ENCODE peak calls at places on chromosomes 2 and 18, in four cellular contexts. E, J, I and M are unnamed samples.

GRCh38 chr2:16336491-16336890 is 329.1 kb downstream of the CYRIA start:
- DNase-seq in E (no peak), J (no peak), I (no peak), M (no peak)

GRCh38 chr2:8872821-8873432 is 35.5 kb upstream of the KIDINS220 start:
- DNase-seq in E (peak; percentile 29), J (peak; percentile 17), I (peak; percentile 61), M (peak; percentile 63)

GRCh38 chr2:187509667-187510417 is 44.4 kb downstream of the TFPI start:
- DNase-seq in E (peak; percentile 45), J (no peak), I (peak; percentile 99), M (no peak)

GRCh38 chr18:37710731-37711130 is 145.1 kb upstream of the CELF4 start:
- DNase-seq in E (no peak), J (no peak), I (no peak), M (no peak)

GRCh38 chr18:77811510-77811909 is 561.9 kb downstream of the GALR1 start:
- DNase-seq in E (no peak), J (no peak), I (no peak), M (no peak)

GRCh38 chr2:120949957-120950590 is 214.4 kb downstream of the GLI2 start:
- DNase-seq in E (no peak), J (no peak), I (no peak), M (no peak)

GRCh38 chr2:2291500-2292260 is 39.4 kb downstream of the MYT1L start:
- DNase-seq in E (peak; percentile 9), J (no peak), I (no peak), M (peak; percentile 85)

GRCh38 chr2:58089081-58089480 is 42.5 kb downstream of the VRK2 start:
- DNase-seq in E (no peak), J (no peak), I (no peak), M (no peak)

GRCh38 chr18:75854174-75854573 is 426.7 kb upstream of the SMIM21 start:
- DNase-seq in E (peak; percentile 17), J (no peak), I (peak; percentile 3), M (no peak)

GRCh38 chr2:67828066-67828465 is 234.7 kb downstream of the C1D start:
- DNase-seq in E (no peak), J (no peak), I (no peak), M (no peak)

GRCh38 chr2:197426723-197427122 is 8.1 kb downstream of the SF3B1 start:
- DNase-seq in E (no peak), J (no peak), I (no peak), M (no peak)

GRCh38 chr2:221484761-221485499 is 87.2 kb downstream of the EPHA4 start:
- DNase-seq in E (no peak), J (no peak), I (no peak), M (no peak)

GRCh38 chr2:40487592-40487991 is 35.7 kb upstream of the SLC8A1 start:
- DNase-seq in E (no peak), J (no peak), I (no peak), M (no peak)

GRCh38 chr2:100359576-100359975 is 37.3 kb upstream of the LONRF2 start:
- DNase-seq in E (no peak), J (no peak), I (no peak), M (no peak)

GRCh38 chr2:47232738-47233415 is 77.8 kb upstream of the STPG4 start:
- DNase-seq in E (no peak), J (no peak), I (peak; percentile 81), M (no peak)

GRCh38 chr2:58571181-58571852 is 330.2 kb upstream of the FANCL start:
- DNase-seq in E (peak; percentile 66), J (peak; percentile 7), I (peak; percentile 50), M (peak; percentile 73)

GRCh38 chr18:24488824-24489493 is 28.5 kb downstream of the HRH4 start:
- DNase-seq in E (peak; percentile 60), J (peak; percentile 3), I (peak; percentile 13), M (peak; percentile 53)

GRCh38 chr2:201129044-201129505 is 13.1 kb downstream of the CFLAR start:
- DNase-seq in E (no peak), J (no peak), I (peak; percentile 78), M (no peak)

GRCh38 chr2:129361688-129362087 is 617.8 kb upstream of the RAB6C start:
- DNase-seq in E (no peak), J (no peak), I (no peak), M (no peak)

GRCh38 chr2:68721482-68722071 is 13.0 kb upstream of the ARHGAP25 start:
- DNase-seq in E (no peak), J (no peak), I (no peak), M (no peak)

GRCh38 chr2:127091886-127092285 is 15.1 kb downstream of the BIN1 start:
- DNase-seq in E (no peak), J (no peak), I (no peak), M (no peak)

DNA sequence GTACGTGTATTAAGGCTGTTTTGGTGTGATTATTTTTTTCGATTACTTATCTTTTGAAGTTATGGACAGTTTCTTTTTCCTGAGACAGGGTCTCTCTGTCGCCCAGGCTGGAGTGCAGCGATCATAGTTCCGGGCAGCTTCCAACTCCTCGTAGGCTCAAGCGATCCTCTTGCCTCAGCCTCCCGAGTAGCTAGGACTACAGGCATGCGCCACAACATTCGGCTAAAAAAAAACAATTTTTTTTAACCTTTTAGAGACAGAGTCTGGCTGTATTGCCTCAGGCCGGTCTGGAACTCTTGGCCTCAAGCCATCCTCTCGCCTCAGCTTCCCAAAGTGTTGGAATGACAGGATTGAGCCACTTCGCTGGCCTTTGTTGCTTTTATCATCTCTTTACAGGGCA is 945 bp downstream of the HAT1 start:
- DNase-seq in E (no peak), J (no peak), I (peak; percentile 32), M (no peak)
- TF ChIP-seq USF2 in E (no peak), J (no peak), I (no peak), M (no peak)

GRCh38 chr2:163255086-163255485 is 416.5 kb upstream of the KCNH7 start:
- DNase-seq in E (no peak), J (no peak), I (no peak), M (no peak)
- TF ChIP-seq FOXM1 in E (no peak), J (no peak), I (no peak), M (no peak)

GRCh38 chr2:223487447-223487846 is 114.7 kb downstream of the SCG2 start:
- DNase-seq in E (no peak), J (no peak), I (no peak), M (no peak)

GRCh38 chr2:223494496-223494895 is 107.7 kb downstream of the SCG2 start:
- DNase-seq in E (no peak), J (no peak), I (no peak), M (no peak)

GRCh38 chr2:223486741-223487140 is 115.4 kb downstream of the SCG2 start:
- DNase-seq in E (no peak), J (no peak), I (no peak), M (no peak)

GRCh38 chr2:223488814-223489213 is 113.3 kb downstream of the SCG2 start:
- DNase-seq in E (peak; percentile 13), J (no peak), I (no peak), M (peak; percentile 69)
- TF ChIP-seq USF2 in E (no peak), J (no peak), I (no peak), M (no peak)

GRCh38 chr2:181742908-181743722 is 62.8 kb upstream of the NEUROD1 start:
- DNase-seq in E (peak; percentile 39), J (peak; percentile 17), I (peak; percentile 66), M (peak; percentile 35)
- TF ChIP-seq FOXM1 in E (no peak), J (no peak), I (no peak), M (peak; percentile 2)

DNA sequence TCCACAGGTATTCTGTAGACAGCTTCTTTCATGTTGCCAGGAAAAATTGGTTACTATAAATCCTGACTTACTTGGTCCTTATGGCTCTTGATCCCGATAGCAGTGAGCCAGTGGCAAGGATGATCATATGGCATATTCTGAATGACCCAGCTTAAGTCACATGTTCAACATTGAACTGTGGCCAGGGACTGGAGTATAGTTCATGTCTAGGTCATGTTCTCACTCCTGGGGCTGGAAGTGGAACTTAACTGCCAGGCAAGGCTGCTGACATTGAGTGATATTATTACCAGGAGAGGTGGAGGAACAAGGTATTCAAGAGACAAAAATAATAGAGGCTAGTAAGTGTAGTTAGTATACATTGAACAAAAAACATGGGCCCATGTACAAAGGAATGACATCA is 26.2 kb downstream of the R3HDM1 start:
- DNase-seq in E (no peak), J (no peak), I (no peak), M (no peak)
- TF ChIP-seq USF2 in E (no peak), J (no peak), I (no peak), M (no peak)

GRCh38 chr2:45224996-45225380 is 215.7 kb upstream of the SIX2 start:
- DNase-seq in E (no peak), J (no peak), I (no peak), M (no peak)

GRCh38 chr2:45220227-45220626 is 211.0 kb upstream of the SIX2 start:
- DNase-seq in E (no peak), J (no peak), I (no peak), M (peak; percentile 81)

GRCh38 chr2:45227347-45227746 is 218.1 kb upstream of the SIX2 start:
- DNase-seq in E (no peak), J (no peak), I (no peak), M (no peak)

GRCh38 chr2:45223531-45223930 is 214.3 kb upstream of the SIX2 start:
- DNase-seq in E (no peak), J (no peak), I (no peak), M (no peak)

GRCh38 chr2:45224321-45224995 is 215.2 kb upstream of the SIX2 start:
- DNase-seq in E (no peak), J (no peak), I (no peak), M (no peak)
- TF ChIP-seq FOXM1 in E (no peak), J (no peak), I (no peak), M (no peak)